ENCODE peak calls at places on chromosomes 16 and 17, in six cellular contexts. H is SK-N-DZ, V is epithelial cell of proximal tubule, Q is kidney tubule cell, G is sigmoid colon, X is non-pigmented ciliary epithelial cell. L is an unnamed sample.

GRCh38 chr17:31527606-31528005 is 136.1 kb downstream of the RAB11FIP4 start:
- DNase-seq in H (no peak), V (no peak), Q (no peak), G (no peak), X (no peak), L (no peak)

GRCh38 chr17:28426081-28426519 is 20.1 kb upstream of the SLC46A1 start:
- DNase-seq in H (peak; percentile 54), V (no peak), Q (no peak), G (no peak), X (no peak), L (peak; percentile 56)

GRCh38 chr17:73510981-73511442 is 133.2 kb downstream of the SDK2 start:
- DNase-seq in H (no peak), V (no peak), Q (no peak), G (no peak), X (no peak), L (no peak)

GRCh38 chr17:32484041-32484461 is 2.7 kb upstream of the CDK5R1 start:
- DNase-seq in H (no peak), V (no peak), Q (no peak), G (no peak), X (no peak), L (no peak)

GRCh38 chr17:32763855-32764439 is 113.0 kb downstream of the MYO1D start:
- DNase-seq in H (no peak), V (no peak), Q (no peak), G (no peak), X (no peak), L (no peak)

GRCh38 chr16:5234295-5235050 is 136.9 kb upstream of the EEF2KMT start:
- DNase-seq in H (no peak), V (no peak), Q (no peak), G (peak; percentile 22), X (no peak), L (no peak)

GRCh38 chr17:29611351-29612093 is 11.2 kb downstream of the CORO6 start:
- DNase-seq in H (no peak), V (no peak), Q (no peak), G (peak; percentile 63), X (no peak), L (no peak)

GRCh38 chr16:88296437-88297177 is 86.2 kb upstream of the ZNF469 start:
- DNase-seq in H (no peak), V (no peak), Q (no peak), G (no peak), X (no peak), L (no peak)

GRCh38 chr16:77327717-77328116 is 107.1 kb downstream of the ADAMTS18 start:
- DNase-seq in H (no peak), V (no peak), Q (no peak), G (no peak), X (no peak), L (no peak)

GRCh38 chr16:53817812-53818211 is 113.9 kb downstream of the FTO start:
- DNase-seq in H (no peak), V (no peak), Q (no peak), G (no peak), X (no peak), L (no peak)

GRCh38 chr17:50103252-50103651 is 8.1 kb downstream of the PDK2 start:
- DNase-seq in H (no peak), V (no peak), Q (no peak), G (no peak), X (no peak), L (no peak)

GRCh38 chr17:69870751-69871199 is 204.2 kb upstream of the KCNJ16 start:
- DNase-seq in H (no peak), V (no peak), Q (peak; percentile 78), G (no peak), X (peak; percentile 36), L (no peak)

GRCh38 chr16:57276596-57276995 is 7.9 kb downstream of the PLLP start:
- DNase-seq in H (no peak), V (no peak), Q (no peak), G (peak; percentile 62), X (no peak), L (no peak)

GRCh38 chr16:50719401-50720337 is 22.2 kb upstream of the CYLD start:
- DNase-seq in H (no peak), V (no peak), Q (no peak), G (peak; percentile 46), X (no peak), L (no peak)

GRCh38 chr17:62704381-62704971 is 77.0 kb downstream of the MRC2 start:
- DNase-seq in H (no peak), V (no peak), Q (peak; percentile 81), G (peak; percentile 76), X (no peak), L (peak; percentile 74)

GRCh38 chr17:76239538-76240274 is 587 bp downstream of the RNF157 start:
- DNase-seq in H (no peak), V (no peak), Q (no peak), G (peak; percentile 53), X (no peak), L (no peak)

GRCh38 chr16:787978-788398 is at the start of gene RPUSD1:
- DNase-seq in H (no peak), V (no peak), Q (no peak), G (no peak), X (no peak), L (no peak)

GRCh38 chr17:37650419-37651003 is 7.3 kb upstream of the DDX52 start:
- DNase-seq in H (peak; percentile 32), V (no peak), Q (peak; percentile 70), G (no peak), X (no peak), L (no peak)

GRCh38 chr17:31492880-31493655 is 101.6 kb downstream of the RAB11FIP4 start:
- DNase-seq in H (no peak), V (no peak), Q (no peak), G (no peak), X (no peak), L (peak; percentile 67)

GRCh38 chr17:15233022-15233805 is 31.9 kb downstream of the PMP22 start:
- DNase-seq in H (no peak), V (no peak), Q (peak; percentile 61), G (no peak), X (no peak), L (no peak)

GRCh38 chr17:4465786-4466185 is 32.0 kb downstream of the SPNS3 start:
- DNase-seq in H (no peak), V (no peak), Q (no peak), G (no peak), X (no peak), L (no peak)

GRCh38 chr16:73365010-73365409 is 317.1 kb upstream of the ZFHX3 start:
- DNase-seq in H (peak; percentile 56), V (no peak), Q (no peak), G (no peak), X (peak; percentile 1), L (no peak)

GRCh38 chr16:52861614-52862022 is 191.1 kb downstream of the CHD9NB start:
- DNase-seq in H (peak; percentile 64), V (peak; percentile 7), Q (peak; percentile 45), G (no peak), X (no peak), L (no peak)

GRCh38 chr16:75380870-75381269 is 52.4 kb downstream of the CFDP1 start:
- DNase-seq in H (no peak), V (no peak), Q (no peak), G (no peak), X (no peak), L (no peak)